ENCODE peak calls at places on chromosomes 2 and 18, in seven cellular contexts. J is OCI-LY7, A is MM.1S, M is psoas muscle, B is heart right ventricle, G is heart left ventricle, V is body of pancreas. S is an unnamed sample.
A peak's percentile ranks its signal among the peaks of the same experiment; 100 is the strongest.

GRCh38 chr2:223532161-223532560 is 70.0 kb downstream of the SCG2 start:
- DNase-seq in J (no peak), A (no peak), M (no peak), B (no peak), G (no peak), V (no peak), S (no peak)

GRCh38 chr2:238095143-238095542 is 5.0 kb upstream of the ESPNL start:
- DNase-seq in J (no peak), A (no peak), M (no peak), B (no peak), G (no peak), V (no peak), S (no peak)

GRCh38 chr2:234998404-234999211 is 46.8 kb downstream of the SH3BP4 start:
- DNase-seq in J (no peak), A (no peak), M (no peak), B (no peak), G (no peak), V (no peak), S (no peak)

GRCh38 chr18:55250729-55251128 is 291.5 kb upstream of the CCDC68 start:
- DNase-seq in J (no peak), A (no peak), M (no peak), B (no peak), G (no peak), V (no peak), S (no peak)

GRCh38 chr2:51710222-51710621 is 678.3 kb upstream of the NRXN1 start:
- DNase-seq in J (peak; percentile 20), A (peak; percentile 48), M (no peak), B (no peak), G (no peak), V (peak; percentile 14), S (no peak)

GRCh38 chr2:80454628-80455027 is 150.1 kb upstream of the LRRTM1 start:
- DNase-seq in J (no peak), A (no peak), M (peak; percentile 14), B (peak; percentile 13), G (peak; percentile 17), V (peak; percentile 15), S (no peak)

GRCh38 chr2:127347000-127347399 is 40.8 kb downstream of the MAP3K2 start:
- DNase-seq in J (no peak), A (no peak), M (no peak), B (no peak), G (no peak), V (no peak), S (no peak)

GRCh38 chr18:58087928-58088722 is 44.1 kb downstream of the NEDD4L start:
- DNase-seq in J (no peak), A (no peak), M (no peak), B (no peak), G (no peak), V (peak; percentile 96), S (no peak)

GRCh38 chr2:214242797-214243196 is 168.1 kb upstream of the VWC2L start:
- DNase-seq in J (no peak), A (no peak), M (no peak), B (no peak), G (no peak), V (no peak), S (no peak)

GRCh38 chr2:217998926-217999633 is 3.7 kb downstream of the TNS1 start:
- DNase-seq in J (no peak), A (no peak), M (no peak), B (no peak), G (no peak), V (no peak), S (no peak)
- H3K4me1 ChIP-seq in J (no peaks in the 10 kb centered on the region), A (no peaks in the 10 kb centered on the region), M (peaks cover 29% of the 10 kb centered on the region), B (peaks cover 58% of the 10 kb centered on the region), G (peaks cover 11% of the 10 kb centered on the region), V (peaks cover 86% of the 10 kb centered on the region), S (peaks cover 91% of the 10 kb centered on the region)

GRCh38 chr2:98518106-98518505 is 73.4 kb downstream of the INPP4A start:
- DNase-seq in J (peak; percentile 32), A (peak; percentile 24), M (no peak), B (peak; percentile 34), G (no peak), V (no peak), S (no peak)
- TF ChIP-seq CTCF in J (peak; percentile 79), A (peak; percentile 74), M (peak; percentile 9), B (peak; percentile 59), G (peak; percentile 61), V (peak; percentile 39), S (no peak)

DNA sequence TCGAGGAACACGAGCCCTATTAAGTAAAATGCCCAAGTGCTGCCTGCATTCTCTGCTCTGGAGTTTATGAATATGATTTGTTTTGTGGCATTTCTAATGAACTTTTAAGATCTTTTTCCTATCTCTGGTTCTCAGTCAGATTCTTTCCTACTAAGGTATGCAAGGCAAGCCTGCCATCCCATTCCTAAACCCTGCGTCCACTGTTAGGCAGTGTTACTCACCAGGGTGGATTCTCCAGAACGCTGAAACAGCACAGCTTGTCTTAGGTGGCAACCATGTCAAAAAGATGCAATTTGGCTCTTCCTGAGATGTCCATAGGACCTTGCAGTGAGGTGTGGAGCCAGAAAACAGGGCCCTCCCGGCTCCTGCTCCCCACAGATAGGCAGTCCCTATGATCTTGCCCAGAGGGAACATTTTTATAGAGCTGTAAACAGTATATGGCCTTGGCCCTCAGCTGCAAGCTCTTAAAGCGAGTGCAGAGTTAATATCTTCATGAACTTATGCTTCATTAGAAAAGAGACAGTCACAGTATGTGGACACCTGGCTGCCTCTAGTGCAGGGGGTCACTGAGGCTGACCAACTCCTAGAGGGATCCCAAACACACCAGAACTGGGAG is 84.4 kb downstream of the TPGS2 start:
- DNase-seq in J (no peak), A (no peak), M (no peak), B (no peak), G (no peak), V (no peak), S (no peak)
- H3K36me3 ChIP-seq in J (no peaks in the 10 kb centered on the region), A (no peaks in the 10 kb centered on the region), M (peaks cover 44% of the 10 kb centered on the region), B (peaks cover 3% of the 10 kb centered on the region), G (peaks cover 3% of the 10 kb centered on the region), V (no peaks in the 10 kb centered on the region), S (no peaks in the 10 kb centered on the region)

DNA sequence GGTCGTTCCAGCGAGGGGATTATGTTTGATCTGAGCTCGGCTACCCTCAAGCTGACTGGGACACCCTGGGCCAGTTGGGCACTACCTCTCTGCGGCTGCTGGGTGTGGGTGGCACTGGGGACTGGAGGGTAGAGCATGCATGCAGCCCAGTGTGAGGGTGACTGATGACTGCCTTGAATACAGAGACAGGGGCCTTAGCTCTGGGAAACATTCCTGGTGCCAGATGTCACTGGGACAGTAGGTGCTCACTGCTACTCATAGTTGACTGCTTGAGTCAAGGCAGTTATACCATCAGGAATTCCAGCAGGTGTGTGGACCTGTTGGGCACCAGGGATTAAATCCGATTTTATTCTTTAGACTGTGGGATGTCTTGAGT is 33.6 kb upstream of the ATP6V1B1 start:
- DNase-seq in J (no peak), A (no peak), M (no peak), B (no peak), G (no peak), V (no peak), S (no peak)
- H3K4me1 ChIP-seq in J (no peaks in the 10 kb centered on the region), A (no peaks in the 10 kb centered on the region), M (peaks cover 14% of the 10 kb centered on the region), B (peaks cover 37% of the 10 kb centered on the region), G (peaks cover 18% of the 10 kb centered on the region), V (peaks cover 28% of the 10 kb centered on the region), S (peaks cover 29% of the 10 kb centered on the region)

S was measured in vagina.